ENCODE peak calls at places on chromosomes 12 and 14, in eight cellular contexts. O is naive thymus-derived CD8-positive, alpha-beta T cell; D is activated CD4-positive, alpha-beta T cell treated with anti-CD3 and anti-CD28 coated beads, Interleukin-2, amount 50 U/mL, for 1 hour; W is psoas muscle; M is hypothalamus; X is endothelial cell; F is RKO; P is right lobe of liver. V is an unnamed sample.

GRCh38 chr14:96897184-96897583 is 100.0 kb downstream of the VRK1 start:
- DNase-seq in O (no peak), D (no peak), W (no peak), M (no peak), X (no peak), F (no peak), P (no peak), V (no peak)

GRCh38 chr12:115132145-115132544 is 448.2 kb upstream of the TBX3 start:
- DNase-seq in O (no peak), D (no peak), W (no peak), M (no peak), X (no peak), F (no peak), P (no peak), V (no peak)

GRCh38 chr12:74983917-74984316 is 225.7 kb downstream of the KCNC2 start:
- DNase-seq in O (no peak), D (no peak), W (no peak), M (no peak), X (no peak), F (no peak), P (no peak), V (no peak)

GRCh38 chr12:25594376-25594775 is 41.3 kb upstream of the LMNTD1 start:
- DNase-seq in O (no peak), D (no peak), W (no peak), M (no peak), X (no peak), F (no peak), P (no peak), V (no peak)

GRCh38 chr12:124098101-124098757 is 125.2 kb downstream of the ZNF664 start:
- DNase-seq in O (no peak), D (no peak), W (no peak), M (no peak), X (no peak), F (no peak), P (no peak), V (no peak)

GRCh38 chr14:80567905-80568512 is 356.7 kb upstream of the DIO2 start:
- DNase-seq in O (no peak), D (no peak), W (no peak), M (no peak), X (no peak), F (no peak), P (no peak), V (no peak)

GRCh38 chr14:22841311-22841710 is 4.9 kb downstream of the MMP14 start:
- DNase-seq in O (no peak), D (no peak), W (no peak), M (no peak), X (no peak), F (no peak), P (no peak), V (no peak)

GRCh38 chr14:52694761-52695480 is 437 bp downstream of the ERO1A start:
- DNase-seq in O (peak), D (peak), W (peak), M (peak), X (peak), F (peak), P (no peak), V (peak)

GRCh38 chr12:112010415-112011344 is 2.3 kb downstream of the TMEM116 start:
- DNase-seq in O (no peak), D (no peak), W (no peak), M (no peak), X (no peak), F (no peak), P (no peak), V (no peak)

GRCh38 chr12:129675947-129676346 is 227.9 kb downstream of the TMEM132D start:
- DNase-seq in O (no peak), D (no peak), W (no peak), M (no peak), X (no peak), F (no peak), P (no peak), V (no peak)

GRCh38 chr12:27332407-27333310 is at the start of gene BMAL2:
- DNase-seq in O (peak), D (peak), W (peak), M (peak), X (peak), F (peak), P (peak), V (peak)

GRCh38 chr14:89899917-89900680 is 54.4 kb downstream of the EFCAB11 start:
- DNase-seq in O (peak), D (no peak), W (no peak), M (no peak), X (peak), F (no peak), P (no peak), V (no peak)

GRCh38 chr14:22838631-22839041 is 2.3 kb downstream of the MMP14 start:
- DNase-seq in O (no peak), D (no peak), W (no peak), M (no peak), X (no peak), F (no peak), P (no peak), V (no peak)

GRCh38 chr12:50411051-50411660 is 10.5 kb downstream of the LARP4 start:
- DNase-seq in O (no peak), D (no peak), W (peak), M (no peak), X (no peak), F (no peak), P (peak), V (no peak)

GRCh38 chr12:43038991-43039390 is 449.4 kb upstream of the PRICKLE1 start:
- DNase-seq in O (no peak), D (no peak), W (no peak), M (no peak), X (no peak), F (no peak), P (no peak), V (no peak)

GRCh38 chr14:22333408-22334274 is 255.4 kb downstream of the DAD1 start:
- DNase-seq in O (no peak), D (no peak), W (no peak), M (no peak), X (no peak), F (peak), P (no peak), V (no peak)

GRCh38 chr12:54360717-54361456 is 3.4 kb downstream of the GPR84 start:
- DNase-seq in O (peak), D (peak), W (peak), M (peak), X (peak), F (peak), P (peak), V (no peak)

GRCh38 chr12:13045816-13046215 is 1.6 kb downstream of the FAM234B start:
- DNase-seq in O (no peak), D (no peak), W (no peak), M (no peak), X (no peak), F (no peak), P (no peak), V (no peak)

GRCh38 chr14:68379510-68380303 is 413.2 kb downstream of the ZFP36L1 start:
- DNase-seq in O (no peak), D (peak), W (no peak), M (no peak), X (no peak), F (no peak), P (no peak), V (peak)

GRCh38 chr12:132602578-132603239 is 7.7 kb downstream of the LRCOL1 start:
- DNase-seq in O (no peak), D (no peak), W (no peak), M (no peak), X (no peak), F (no peak), P (no peak), V (no peak)

GRCh38 chr14:74525361-74525851 is 31.8 kb downstream of the ISCA2 start:
- DNase-seq in O (no peak), D (no peak), W (no peak), M (no peak), X (no peak), F (no peak), P (no peak), V (no peak)

GRCh38 chr12:106760184-106760531 is 14.3 kb upstream of the RIC8B start:
- DNase-seq in O (no peak), D (no peak), W (no peak), M (no peak), X (no peak), F (no peak), P (no peak), V (no peak)

GRCh38 chr12:67624355-67624754 is 24.2 kb upstream of the DYRK2 start:
- DNase-seq in O (no peak), D (no peak), W (no peak), M (no peak), X (no peak), F (no peak), P (no peak), V (no peak)

GRCh38 chr12:93447555-93448265 is 6.0 kb upstream of the UBE2N start:
- DNase-seq in O (no peak), D (no peak), W (no peak), M (no peak), X (no peak), F (no peak), P (no peak), V (no peak)

GRCh38 chr12:7321624-7322023 is 17.8 kb downstream of the ACSM4 start:
- DNase-seq in O (no peak), D (no peak), W (no peak), M (no peak), X (no peak), F (no peak), P (no peak), V (no peak)

GRCh38 chr14:97978336-97978735 is 1181.2 kb downstream of the VRK1 start:
- DNase-seq in O (peak), D (peak), W (peak), M (peak), X (peak), F (peak), P (peak), V (no peak)

GRCh38 chr12:70154087-70154486 is 89.1 kb upstream of the CNOT2 start:
- DNase-seq in O (no peak), D (no peak), W (no peak), M (no peak), X (no peak), F (peak), P (no peak), V (no peak)

GRCh38 chr12:16324772-16325171 is 22.7 kb upstream of the MGST1 start:
- DNase-seq in O (no peak), D (no peak), W (no peak), M (no peak), X (no peak), F (no peak), P (no peak), V (no peak)

GRCh38 chr14:58955294-58955821 is 233.1 kb upstream of the DAAM1 start:
- DNase-seq in O (no peak), D (no peak), W (no peak), M (no peak), X (no peak), F (no peak), P (no peak), V (no peak)